ENCODE peak calls at places on chromosomes 13 and 19, in seven cellular contexts. One of them, this sample, is unnamed.

GRCh38 chr19:49453013-49453756 is at the start of gene ALDH16A1:
- DNase-seq in stimulated activated CD4-positive, alpha-beta T cell treated with anti-CD3 and anti-CD28 coated beads, TNF-alpha, amount 100 ng/mL, for 48 hours: peak
- DNase-seq in NCI-H2171 treated with DMSO at 0.1 percent for 48 hours: peak
- DNase-seq in activated CD8-positive, alpha-beta memory T cell treated with anti-CD3 and anti-CD28 coated beads, Interleukin-2, amount 10 ng/mL, durations not matched to agents 7 days and 5 days: peak
- DNase-seq in stimulated activated CD8-positive, alpha-beta memory T cell treated with anti-CD3 and anti-CD28 coated beads, Interleukin-7, amount 100 ng/mL, for 4 hours: peak
- DNase-seq in kidney epithelial cell: peak
- DNase-seq in K562: peak
- DNase-seq in this sample: peak

GRCh38 chr19:58021541-58022282 is 12.1 kb upstream of the ZSCAN1 start:
- DNase-seq in K562: peak
- DNase-seq in stimulated activated CD4-positive, alpha-beta T cell treated with anti-CD3 and anti-CD28 coated beads, TNF-alpha, amount 100 ng/mL, for 48 hours: no peak
- DNase-seq in kidney epithelial cell: no peak
- DNase-seq in activated CD8-positive, alpha-beta memory T cell treated with anti-CD3 and anti-CD28 coated beads, Interleukin-2, amount 10 ng/mL, durations not matched to agents 7 days and 5 days: peak
- DNase-seq in NCI-H2171 treated with DMSO at 0.1 percent for 48 hours: peak
- DNase-seq in stimulated activated CD8-positive, alpha-beta memory T cell treated with anti-CD3 and anti-CD28 coated beads, Interleukin-7, amount 100 ng/mL, for 4 hours: no peak
- DNase-seq in this sample: no peak

GRCh38 chr13:32581177-32581786 is 5.0 kb upstream of the PDS5B start:
- DNase-seq in kidney epithelial cell: no peak
- DNase-seq in NCI-H2171 treated with DMSO at 0.1 percent for 48 hours: peak
- DNase-seq in K562: peak
- DNase-seq in stimulated activated CD8-positive, alpha-beta memory T cell treated with anti-CD3 and anti-CD28 coated beads, Interleukin-7, amount 100 ng/mL, for 4 hours: no peak
- DNase-seq in activated CD8-positive, alpha-beta memory T cell treated with anti-CD3 and anti-CD28 coated beads, Interleukin-2, amount 10 ng/mL, durations not matched to agents 7 days and 5 days: no peak
- DNase-seq in stimulated activated CD4-positive, alpha-beta T cell treated with anti-CD3 and anti-CD28 coated beads, TNF-alpha, amount 100 ng/mL, for 48 hours: no peak
- DNase-seq in this sample: no peak

GRCh38 chr13:67120872-67121531 is 109.1 kb downstream of the PCDH9 start:
- DNase-seq in activated CD8-positive, alpha-beta memory T cell treated with anti-CD3 and anti-CD28 coated beads, Interleukin-2, amount 10 ng/mL, durations not matched to agents 7 days and 5 days: no peak
- DNase-seq in NCI-H2171 treated with DMSO at 0.1 percent for 48 hours: no peak
- DNase-seq in K562: peak
- DNase-seq in kidney epithelial cell: no peak
- DNase-seq in stimulated activated CD8-positive, alpha-beta memory T cell treated with anti-CD3 and anti-CD28 coated beads, Interleukin-7, amount 100 ng/mL, for 4 hours: no peak
- DNase-seq in stimulated activated CD4-positive, alpha-beta T cell treated with anti-CD3 and anti-CD28 coated beads, TNF-alpha, amount 100 ng/mL, for 48 hours: no peak
- DNase-seq in this sample: no peak

GRCh38 chr19:11506101-11506555 is 489 bp upstream of the ZNF653 start:
- DNase-seq in kidney epithelial cell: no peak
- DNase-seq in stimulated activated CD8-positive, alpha-beta memory T cell treated with anti-CD3 and anti-CD28 coated beads, Interleukin-7, amount 100 ng/mL, for 4 hours: no peak
- DNase-seq in NCI-H2171 treated with DMSO at 0.1 percent for 48 hours: no peak
- DNase-seq in activated CD8-positive, alpha-beta memory T cell treated with anti-CD3 and anti-CD28 coated beads, Interleukin-2, amount 10 ng/mL, durations not matched to agents 7 days and 5 days: no peak
- DNase-seq in stimulated activated CD4-positive, alpha-beta T cell treated with anti-CD3 and anti-CD28 coated beads, TNF-alpha, amount 100 ng/mL, for 48 hours: no peak
- DNase-seq in K562: no peak
- DNase-seq in this sample: no peak

GRCh38 chr13:37995052-37995451 is 125.5 kb upstream of the TRPC4 start:
- DNase-seq in stimulated activated CD4-positive, alpha-beta T cell treated with anti-CD3 and anti-CD28 coated beads, TNF-alpha, amount 100 ng/mL, for 48 hours: no peak
- DNase-seq in activated CD8-positive, alpha-beta memory T cell treated with anti-CD3 and anti-CD28 coated beads, Interleukin-2, amount 10 ng/mL, durations not matched to agents 7 days and 5 days: no peak
- DNase-seq in K562: no peak
- DNase-seq in stimulated activated CD8-positive, alpha-beta memory T cell treated with anti-CD3 and anti-CD28 coated beads, Interleukin-7, amount 100 ng/mL, for 4 hours: no peak
- DNase-seq in NCI-H2171 treated with DMSO at 0.1 percent for 48 hours: no peak
- DNase-seq in kidney epithelial cell: peak
- DNase-seq in this sample: no peak

GRCh38 chr19:40191836-40192646 is 815 bp downstream of the MAP3K10 start:
- DNase-seq in activated CD8-positive, alpha-beta memory T cell treated with anti-CD3 and anti-CD28 coated beads, Interleukin-2, amount 10 ng/mL, durations not matched to agents 7 days and 5 days: peak
- DNase-seq in stimulated activated CD8-positive, alpha-beta memory T cell treated with anti-CD3 and anti-CD28 coated beads, Interleukin-7, amount 100 ng/mL, for 4 hours: no peak
- DNase-seq in kidney epithelial cell: no peak
- DNase-seq in stimulated activated CD4-positive, alpha-beta T cell treated with anti-CD3 and anti-CD28 coated beads, TNF-alpha, amount 100 ng/mL, for 48 hours: no peak
- DNase-seq in NCI-H2171 treated with DMSO at 0.1 percent for 48 hours: peak
- DNase-seq in K562: peak
- DNase-seq in this sample: no peak

GRCh38 chr13:98664047-98664446 is 87.1 kb upstream of the STK24 start:
- DNase-seq in NCI-H2171 treated with DMSO at 0.1 percent for 48 hours: no peak
- DNase-seq in stimulated activated CD4-positive, alpha-beta T cell treated with anti-CD3 and anti-CD28 coated beads, TNF-alpha, amount 100 ng/mL, for 48 hours: peak
- DNase-seq in stimulated activated CD8-positive, alpha-beta memory T cell treated with anti-CD3 and anti-CD28 coated beads, Interleukin-7, amount 100 ng/mL, for 4 hours: peak
- DNase-seq in kidney epithelial cell: peak
- DNase-seq in activated CD8-positive, alpha-beta memory T cell treated with anti-CD3 and anti-CD28 coated beads, Interleukin-2, amount 10 ng/mL, durations not matched to agents 7 days and 5 days: peak
- DNase-seq in K562: peak
- DNase-seq in this sample: no peak

GRCh38 chr13:28475916-28476725 is 18.8 kb downstream of the FLT1 start:
- DNase-seq in NCI-H2171 treated with DMSO at 0.1 percent for 48 hours: no peak
- DNase-seq in K562: peak
- DNase-seq in kidney epithelial cell: peak
- DNase-seq in activated CD8-positive, alpha-beta memory T cell treated with anti-CD3 and anti-CD28 coated beads, Interleukin-2, amount 10 ng/mL, durations not matched to agents 7 days and 5 days: no peak
- DNase-seq in stimulated activated CD8-positive, alpha-beta memory T cell treated with anti-CD3 and anti-CD28 coated beads, Interleukin-7, amount 100 ng/mL, for 4 hours: no peak
- DNase-seq in stimulated activated CD4-positive, alpha-beta T cell treated with anti-CD3 and anti-CD28 coated beads, TNF-alpha, amount 100 ng/mL, for 48 hours: no peak
- DNase-seq in this sample: no peak

GRCh38 chr19:17441241-17442135 is 7.0 kb downstream of the TMEM221 start:
- DNase-seq in K562: peak
- DNase-seq in NCI-H2171 treated with DMSO at 0.1 percent for 48 hours: peak
- DNase-seq in stimulated activated CD8-positive, alpha-beta memory T cell treated with anti-CD3 and anti-CD28 coated beads, Interleukin-7, amount 100 ng/mL, for 4 hours: no peak
- DNase-seq in stimulated activated CD4-positive, alpha-beta T cell treated with anti-CD3 and anti-CD28 coated beads, TNF-alpha, amount 100 ng/mL, for 48 hours: no peak
- DNase-seq in kidney epithelial cell: peak
- DNase-seq in activated CD8-positive, alpha-beta memory T cell treated with anti-CD3 and anti-CD28 coated beads, Interleukin-2, amount 10 ng/mL, durations not matched to agents 7 days and 5 days: peak
- DNase-seq in this sample: no peak

GRCh38 chr13:102302534-102302933 is 99.3 kb downstream of the FGF14 start:
- DNase-seq in stimulated activated CD8-positive, alpha-beta memory T cell treated with anti-CD3 and anti-CD28 coated beads, Interleukin-7, amount 100 ng/mL, for 4 hours: no peak
- DNase-seq in stimulated activated CD4-positive, alpha-beta T cell treated with anti-CD3 and anti-CD28 coated beads, TNF-alpha, amount 100 ng/mL, for 48 hours: no peak
- DNase-seq in kidney epithelial cell: no peak
- DNase-seq in NCI-H2171 treated with DMSO at 0.1 percent for 48 hours: no peak
- DNase-seq in K562: no peak
- DNase-seq in activated CD8-positive, alpha-beta memory T cell treated with anti-CD3 and anti-CD28 coated beads, Interleukin-2, amount 10 ng/mL, durations not matched to agents 7 days and 5 days: no peak
- DNase-seq in this sample: no peak

GRCh38 chr19:48837586-48838191 is 1.4 kb upstream of the HSD17B14 start:
- DNase-seq in stimulated activated CD8-positive, alpha-beta memory T cell treated with anti-CD3 and anti-CD28 coated beads, Interleukin-7, amount 100 ng/mL, for 4 hours: no peak
- DNase-seq in kidney epithelial cell: no peak
- DNase-seq in K562: no peak
- DNase-seq in activated CD8-positive, alpha-beta memory T cell treated with anti-CD3 and anti-CD28 coated beads, Interleukin-2, amount 10 ng/mL, durations not matched to agents 7 days and 5 days: no peak
- DNase-seq in NCI-H2171 treated with DMSO at 0.1 percent for 48 hours: no peak
- DNase-seq in stimulated activated CD4-positive, alpha-beta T cell treated with anti-CD3 and anti-CD28 coated beads, TNF-alpha, amount 100 ng/mL, for 48 hours: no peak
- DNase-seq in this sample: no peak

GRCh38 chr19:1336079-1336684 is 47.5 kb upstream of the NDUFS7 start:
- DNase-seq in K562: no peak
- DNase-seq in kidney epithelial cell: no peak
- DNase-seq in stimulated activated CD8-positive, alpha-beta memory T cell treated with anti-CD3 and anti-CD28 coated beads, Interleukin-7, amount 100 ng/mL, for 4 hours: no peak
- DNase-seq in activated CD8-positive, alpha-beta memory T cell treated with anti-CD3 and anti-CD28 coated beads, Interleukin-2, amount 10 ng/mL, durations not matched to agents 7 days and 5 days: no peak
- DNase-seq in NCI-H2171 treated with DMSO at 0.1 percent for 48 hours: no peak
- DNase-seq in stimulated activated CD4-positive, alpha-beta T cell treated with anti-CD3 and anti-CD28 coated beads, TNF-alpha, amount 100 ng/mL, for 48 hours: no peak
- DNase-seq in this sample: peak

GRCh38 chr19:12864143-12864542 is 17.1 kb downstream of the DNASE2 start:
- DNase-seq in K562: no peak
- DNase-seq in stimulated activated CD4-positive, alpha-beta T cell treated with anti-CD3 and anti-CD28 coated beads, TNF-alpha, amount 100 ng/mL, for 48 hours: no peak
- DNase-seq in activated CD8-positive, alpha-beta memory T cell treated with anti-CD3 and anti-CD28 coated beads, Interleukin-2, amount 10 ng/mL, durations not matched to agents 7 days and 5 days: no peak
- DNase-seq in stimulated activated CD8-positive, alpha-beta memory T cell treated with anti-CD3 and anti-CD28 coated beads, Interleukin-7, amount 100 ng/mL, for 4 hours: no peak
- DNase-seq in NCI-H2171 treated with DMSO at 0.1 percent for 48 hours: no peak
- DNase-seq in kidney epithelial cell: no peak
- DNase-seq in this sample: no peak

GRCh38 chr13:21134475-21134874 is 41.9 kb downstream of the SKA3 start:
- DNase-seq in activated CD8-positive, alpha-beta memory T cell treated with anti-CD3 and anti-CD28 coated beads, Interleukin-2, amount 10 ng/mL, durations not matched to agents 7 days and 5 days: no peak
- DNase-seq in K562: no peak
- DNase-seq in NCI-H2171 treated with DMSO at 0.1 percent for 48 hours: no peak
- DNase-seq in stimulated activated CD4-positive, alpha-beta T cell treated with anti-CD3 and anti-CD28 coated beads, TNF-alpha, amount 100 ng/mL, for 48 hours: no peak
- DNase-seq in stimulated activated CD8-positive, alpha-beta memory T cell treated with anti-CD3 and anti-CD28 coated beads, Interleukin-7, amount 100 ng/mL, for 4 hours: no peak
- DNase-seq in kidney epithelial cell: no peak
- DNase-seq in this sample: no peak

GRCh38 chr19:16778796-16779411 is 50.3 kb upstream of the SIN3B start:
- DNase-seq in stimulated activated CD4-positive, alpha-beta T cell treated with anti-CD3 and anti-CD28 coated beads, TNF-alpha, amount 100 ng/mL, for 48 hours: peak
- DNase-seq in NCI-H2171 treated with DMSO at 0.1 percent for 48 hours: peak
- DNase-seq in activated CD8-positive, alpha-beta memory T cell treated with anti-CD3 and anti-CD28 coated beads, Interleukin-2, amount 10 ng/mL, durations not matched to agents 7 days and 5 days: peak
- DNase-seq in kidney epithelial cell: peak
- DNase-seq in stimulated activated CD8-positive, alpha-beta memory T cell treated with anti-CD3 and anti-CD28 coated beads, Interleukin-7, amount 100 ng/mL, for 4 hours: peak
- DNase-seq in K562: peak
- DNase-seq in this sample: peak

GRCh38 chr13:108984251-108984920 is 355.0 kb downstream of the MYO16 start:
- DNase-seq in K562: no peak
- DNase-seq in activated CD8-positive, alpha-beta memory T cell treated with anti-CD3 and anti-CD28 coated beads, Interleukin-2, amount 10 ng/mL, durations not matched to agents 7 days and 5 days: no peak
- DNase-seq in NCI-H2171 treated with DMSO at 0.1 percent for 48 hours: no peak
- DNase-seq in stimulated activated CD4-positive, alpha-beta T cell treated with anti-CD3 and anti-CD28 coated beads, TNF-alpha, amount 100 ng/mL, for 48 hours: no peak
- DNase-seq in stimulated activated CD8-positive, alpha-beta memory T cell treated with anti-CD3 and anti-CD28 coated beads, Interleukin-7, amount 100 ng/mL, for 4 hours: no peak
- DNase-seq in kidney epithelial cell: no peak
- DNase-seq in this sample: no peak

GRCh38 chr13:76707360-76707759 is 178.8 kb downstream of the KCTD12 start:
- DNase-seq in K562: no peak
- DNase-seq in stimulated activated CD8-positive, alpha-beta memory T cell treated with anti-CD3 and anti-CD28 coated beads, Interleukin-7, amount 100 ng/mL, for 4 hours: no peak
- DNase-seq in NCI-H2171 treated with DMSO at 0.1 percent for 48 hours: no peak
- DNase-seq in stimulated activated CD4-positive, alpha-beta T cell treated with anti-CD3 and anti-CD28 coated beads, TNF-alpha, amount 100 ng/mL, for 48 hours: no peak
- DNase-seq in activated CD8-positive, alpha-beta memory T cell treated with anti-CD3 and anti-CD28 coated beads, Interleukin-2, amount 10 ng/mL, durations not matched to agents 7 days and 5 days: no peak
- DNase-seq in kidney epithelial cell: no peak
- DNase-seq in this sample: no peak

GRCh38 chr19:3520166-3521103 is 14.3 kb downstream of the FZR1 start:
- DNase-seq in stimulated activated CD4-positive, alpha-beta T cell treated with anti-CD3 and anti-CD28 coated beads, TNF-alpha, amount 100 ng/mL, for 48 hours: no peak
- DNase-seq in NCI-H2171 treated with DMSO at 0.1 percent for 48 hours: no peak
- DNase-seq in K562: peak
- DNase-seq in activated CD8-positive, alpha-beta memory T cell treated with anti-CD3 and anti-CD28 coated beads, Interleukin-2, amount 10 ng/mL, durations not matched to agents 7 days and 5 days: no peak
- DNase-seq in kidney epithelial cell: no peak
- DNase-seq in stimulated activated CD8-positive, alpha-beta memory T cell treated with anti-CD3 and anti-CD28 coated beads, Interleukin-7, amount 100 ng/mL, for 4 hours: no peak
- DNase-seq in this sample: no peak

GRCh38 chr19:54147676-54148075 is 10.1 kb downstream of the CNOT3 start:
- DNase-seq in activated CD8-positive, alpha-beta memory T cell treated with anti-CD3 and anti-CD28 coated beads, Interleukin-2, amount 10 ng/mL, durations not matched to agents 7 days and 5 days: no peak
- DNase-seq in kidney epithelial cell: no peak
- DNase-seq in stimulated activated CD4-positive, alpha-beta T cell treated with anti-CD3 and anti-CD28 coated beads, TNF-alpha, amount 100 ng/mL, for 48 hours: no peak
- DNase-seq in stimulated activated CD8-positive, alpha-beta memory T cell treated with anti-CD3 and anti-CD28 coated beads, Interleukin-7, amount 100 ng/mL, for 4 hours: no peak
- DNase-seq in K562: no peak
- DNase-seq in NCI-H2171 treated with DMSO at 0.1 percent for 48 hours: no peak
- DNase-seq in this sample: no peak

GRCh38 chr19:14517446-14517839 is 754 bp downstream of the DNAJB1 start:
- DNase-seq in stimulated activated CD8-positive, alpha-beta memory T cell treated with anti-CD3 and anti-CD28 coated beads, Interleukin-7, amount 100 ng/mL, for 4 hours: no peak
- DNase-seq in kidney epithelial cell: no peak
- DNase-seq in activated CD8-positive, alpha-beta memory T cell treated with anti-CD3 and anti-CD28 coated beads, Interleukin-2, amount 10 ng/mL, durations not matched to agents 7 days and 5 days: no peak
- DNase-seq in stimulated activated CD4-positive, alpha-beta T cell treated with anti-CD3 and anti-CD28 coated beads, TNF-alpha, amount 100 ng/mL, for 48 hours: no peak
- DNase-seq in NCI-H2171 treated with DMSO at 0.1 percent for 48 hours: no peak
- DNase-seq in K562: no peak
- DNase-seq in this sample: no peak

GRCh38 chr19:40592170-40592569 is 9.0 kb upstream of the LTBP4 start:
- DNase-seq in kidney epithelial cell: no peak
- DNase-seq in K562: peak
- DNase-seq in NCI-H2171 treated with DMSO at 0.1 percent for 48 hours: peak
- DNase-seq in activated CD8-positive, alpha-beta memory T cell treated with anti-CD3 and anti-CD28 coated beads, Interleukin-2, amount 10 ng/mL, durations not matched to agents 7 days and 5 days: no peak
- DNase-seq in stimulated activated CD8-positive, alpha-beta memory T cell treated with anti-CD3 and anti-CD28 coated beads, Interleukin-7, amount 100 ng/mL, for 4 hours: no peak
- DNase-seq in stimulated activated CD4-positive, alpha-beta T cell treated with anti-CD3 and anti-CD28 coated beads, TNF-alpha, amount 100 ng/mL, for 48 hours: no peak
- DNase-seq in this sample: no peak

GRCh38 chr19:34766386-34766785 is 6.6 kb downstream of the ZNF599 start:
- DNase-seq in stimulated activated CD8-positive, alpha-beta memory T cell treated with anti-CD3 and anti-CD28 coated beads, Interleukin-7, amount 100 ng/mL, for 4 hours: no peak
- DNase-seq in K562: no peak
- DNase-seq in kidney epithelial cell: no peak
- DNase-seq in NCI-H2171 treated with DMSO at 0.1 percent for 48 hours: no peak
- DNase-seq in activated CD8-positive, alpha-beta memory T cell treated with anti-CD3 and anti-CD28 coated beads, Interleukin-2, amount 10 ng/mL, durations not matched to agents 7 days and 5 days: no peak
- DNase-seq in stimulated activated CD4-positive, alpha-beta T cell treated with anti-CD3 and anti-CD28 coated beads, TNF-alpha, amount 100 ng/mL, for 48 hours: no peak
- DNase-seq in this sample: no peak